ENCODE peak calls at places on chromosome 10, in ten cellular contexts. M, B, W, Y, X, A, R, O, N and T are unnamed samples. For H4K20me1, the result is how much of the 10 kb centered on the place peaks cover.

GRCh38 chr10:96319754-96320514 is 15.7 kb downstream of the DNTT start:
- DNase-seq in M (no peak), B (no peak), W (no peak), Y (no peak), X (peak), A (no peak), R (no peak), O (no peak), N (no peak), T (no peak)

GRCh38 chr10:22631646-22632278 is 82.6 kb downstream of the PIP4K2A start:
- DNase-seq in M (no peak), B (peak), W (no peak), Y (no peak), X (no peak), A (no peak), R (no peak), O (no peak), N (peak), T (peak)

GRCh38 chr10:8829592-8829991 is 775.1 kb downstream of the GATA3 start:
- DNase-seq in M (no peak), B (no peak), W (no peak), Y (no peak), X (no peak), A (peak), R (no peak), O (no peak), N (no peak), T (peak)

GRCh38 chr10:44427479-44427878 is 42.6 kb upstream of the CXCL12 start:
- DNase-seq in M (no peak), B (no peak), W (no peak), Y (no peak), X (no peak), A (no peak), R (no peak), O (no peak), N (no peak), T (no peak)

GRCh38 chr10:42475168-42476098 is 162.9 kb downstream of the ZNF33B start:
- DNase-seq in M (peak), B (peak), W (no peak), Y (peak), X (peak), A (peak), R (no peak), O (no peak), N (peak), T (no peak)

GRCh38 chr10:67779455-67780205 is 58.4 kb downstream of the DNAJC12 start:
- DNase-seq in M (peak), B (peak), W (peak), Y (peak), X (peak), A (peak), R (peak), O (no peak), N (peak), T (peak)

GRCh38 chr10:35855155-35855947 is 213.3 kb upstream of the FZD8 start:
- DNase-seq in M (no peak), B (no peak), W (no peak), Y (no peak), X (peak), A (peak), R (no peak), O (no peak), N (no peak), T (no peak)

GRCh38 chr10:22017283-22018020 is 13.9 kb upstream of the DNAJC1 start:
- DNase-seq in M (peak), B (no peak), W (no peak), Y (no peak), X (no peak), A (no peak), R (no peak), O (no peak), N (peak), T (no peak)

GRCh38 chr10:99628923-99629624 is 8.8 kb upstream of the SLC25A28 start:
- DNase-seq in M (no peak), B (no peak), W (no peak), Y (no peak), X (no peak), A (peak), R (no peak), O (no peak), N (no peak), T (no peak)

GRCh38 chr10:27716521-27716920 is 29.1 kb downstream of the MKX start:
- DNase-seq in M (no peak), B (no peak), W (no peak), Y (no peak), X (no peak), A (no peak), R (no peak), O (no peak), N (no peak), T (no peak)

GRCh38 chr10:93751832-93752231 is 5.9 kb upstream of the LGI1 start:
- DNase-seq in M (no peak), B (no peak), W (peak), Y (peak), X (peak), A (peak), R (no peak), O (no peak), N (peak), T (peak)

GRCh38 chr10:14016011-14016536 is 314.6 kb downstream of the FRMD4A start:
- DNase-seq in M (peak), B (no peak), W (no peak), Y (no peak), X (no peak), A (no peak), R (no peak), O (no peak), N (no peak), T (no peak)

GRCh38 chr10:111392159-111392558 is 315.3 kb downstream of the ADRA2A start:
- DNase-seq in M (no peak), B (no peak), W (no peak), Y (no peak), X (peak), A (peak), R (no peak), O (no peak), N (no peak), T (no peak)

GRCh38 chr10:46526682-46527038 is 29.8 kb downstream of the GPRIN2 start:
- DNase-seq in M (no peak), B (no peak), W (no peak), Y (no peak), X (peak), A (peak), R (no peak), O (no peak), N (no peak), T (no peak)

GRCh38 chr10:79413196-79413595 is 32.2 kb downstream of the ZCCHC24 start:
- DNase-seq in M (no peak), B (no peak), W (no peak), Y (no peak), X (peak), A (no peak), R (no peak), O (no peak), N (peak), T (no peak)

GRCh38 chr10:24524314-24524713 is 199.4 kb downstream of the ARHGAP21 start:
- DNase-seq in M (no peak), B (no peak), W (no peak), Y (no peak), X (no peak), A (no peak), R (no peak), O (no peak), N (no peak), T (no peak)

GRCh38 chr10:74596713-74597112 is 229.7 kb upstream of the KAT6B start:
- DNase-seq in M (no peak), B (no peak), W (no peak), Y (no peak), X (no peak), A (no peak), R (no peak), O (no peak), N (no peak), T (no peak)

GRCh38 chr10:42827201-42827600 is 44.6 kb downstream of the BMS1 start:
- DNase-seq in M (no peak), B (no peak), W (peak), Y (no peak), X (no peak), A (no peak), R (peak), O (no peak), N (no peak), T (no peak)

GRCh38 chr10:65571011-65571570 is 1354.7 kb upstream of the LRRTM3 start:
- DNase-seq in M (peak), B (peak), W (peak), Y (peak), X (no peak), A (peak), R (no peak), O (no peak), N (no peak), T (no peak)
- H3K4me3 ChIP-seq in M (peak), B (peak), W (peak), Y (peak), X (no peak), A (peak), R (peak), O (no peak), N (no peak), T (peak)

GRCh38 chr10:118734477-118734876 is 20.3 kb downstream of the CACUL1 start:
- DNase-seq in M (peak), B (no peak), W (no peak), Y (no peak), X (no peak), A (no peak), R (no peak), O (no peak), N (no peak), T (no peak)

GRCh38 chr10:118738422-118738821 is 16.3 kb downstream of the CACUL1 start:
- DNase-seq in M (no peak), B (no peak), W (no peak), Y (no peak), X (no peak), A (no peak), R (no peak), O (no peak), N (no peak), T (no peak)

GRCh38 chr10:118732253-118733194 is 22.2 kb downstream of the CACUL1 start:
- DNase-seq in M (no peak), B (no peak), W (no peak), Y (no peak), X (no peak), A (no peak), R (no peak), O (no peak), N (no peak), T (peak)

GRCh38 chr10:118737594-118738302 is 17.0 kb downstream of the CACUL1 start:
- DNase-seq in M (no peak), B (no peak), W (no peak), Y (no peak), X (no peak), A (no peak), R (no peak), O (no peak), N (no peak), T (no peak)

GRCh38 chr10:118735294-118735693 is 19.5 kb downstream of the CACUL1 start:
- DNase-seq in M (no peak), B (no peak), W (no peak), Y (no peak), X (no peak), A (peak), R (no peak), O (no peak), N (no peak), T (no peak)
- H4K20me1 ChIP-seq in M (under half), B (under half), W (half or more), Y (under half), X (under half), A (under half), R (under half), O (under half), N (under half), T (half or more)

GRCh38 chr10:101141622-101142532 is 10.8 kb downstream of the TLX1 start:
- DNase-seq in M (peak), B (peak), W (peak), Y (peak), X (peak), A (peak), R (peak), O (peak), N (peak), T (peak)
- H3K9ac ChIP-seq in M (no peak), B (peak), W (no peak), Y (peak), X (no peak), A (no peak), R (no peak), O (no peak), N (no peak), T (no peak)

GRCh38 chr10:12538596-12538995 is 189.2 kb downstream of the CAMK1D start:
- DNase-seq in M (no peak), B (no peak), W (no peak), Y (no peak), X (no peak), A (no peak), R (peak), O (no peak), N (no peak), T (no peak)
- H3K4me3 ChIP-seq in M (no peak), B (no peak), W (no peak), Y (no peak), X (no peak), A (no peak), R (no peak), O (no peak), N (no peak), T (no peak)

GRCh38 chr10:34726862-34727261 is 88.2 kb downstream of the PARD3 start:
- DNase-seq in M (no peak), B (no peak), W (no peak), Y (no peak), X (no peak), A (no peak), R (no peak), O (no peak), N (no peak), T (no peak)
- H4K20me1 ChIP-seq in M (under half), B (under half), W (half or more), Y (under half), X (under half), A (under half), R (under half), O (under half), N (under half), T (under half)

GRCh38 chr10:102652170-102652926 is 8.1 kb downstream of the TRIM8 start:
- DNase-seq in M (no peak), B (no peak), W (no peak), Y (no peak), X (no peak), A (no peak), R (no peak), O (peak), N (no peak), T (no peak)
- H3K9ac ChIP-seq in M (no peak), B (no peak), W (no peak), Y (no peak), X (no peak), A (no peak), R (no peak), O (peak), N (no peak), T (no peak)

GRCh38 chr10:83892737-83893136 is 246.6 kb upstream of the GHITM start:
- DNase-seq in M (no peak), B (no peak), W (no peak), Y (no peak), X (no peak), A (no peak), R (no peak), O (no peak), N (no peak), T (no peak)

GRCh38 chr10:83881647-83882046 is 257.7 kb upstream of the GHITM start:
- DNase-seq in M (no peak), B (no peak), W (peak), Y (no peak), X (no peak), A (no peak), R (no peak), O (no peak), N (no peak), T (peak)

DNA sequence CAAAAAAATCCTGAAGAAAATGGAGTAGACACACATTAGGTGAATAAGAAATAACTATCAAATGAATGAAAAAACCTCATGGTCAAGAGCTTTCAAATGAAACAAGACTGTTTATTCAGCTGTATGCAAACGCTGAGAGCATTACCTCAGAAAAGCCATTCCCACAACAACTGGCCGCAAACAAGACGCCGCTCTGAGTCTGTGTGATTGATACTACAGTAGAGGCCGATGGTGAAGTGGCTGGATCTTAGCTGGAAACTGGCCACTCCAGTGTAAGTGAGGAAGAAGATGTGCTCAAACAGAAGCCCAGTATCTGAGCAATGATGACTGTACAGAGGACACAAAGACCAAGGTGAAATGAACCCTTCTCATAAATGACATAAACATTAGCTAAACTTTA is 252.4 kb upstream of the GHITM start:
- DNase-seq in M (no peak), B (no peak), W (no peak), Y (no peak), X (no peak), A (no peak), R (no peak), O (no peak), N (no peak), T (peak)
- H3K4me3 ChIP-seq in M (no peak), B (no peak), W (no peak), Y (no peak), X (no peak), A (no peak), R (no peak), O (no peak), N (no peak), T (no peak)

DNA sequence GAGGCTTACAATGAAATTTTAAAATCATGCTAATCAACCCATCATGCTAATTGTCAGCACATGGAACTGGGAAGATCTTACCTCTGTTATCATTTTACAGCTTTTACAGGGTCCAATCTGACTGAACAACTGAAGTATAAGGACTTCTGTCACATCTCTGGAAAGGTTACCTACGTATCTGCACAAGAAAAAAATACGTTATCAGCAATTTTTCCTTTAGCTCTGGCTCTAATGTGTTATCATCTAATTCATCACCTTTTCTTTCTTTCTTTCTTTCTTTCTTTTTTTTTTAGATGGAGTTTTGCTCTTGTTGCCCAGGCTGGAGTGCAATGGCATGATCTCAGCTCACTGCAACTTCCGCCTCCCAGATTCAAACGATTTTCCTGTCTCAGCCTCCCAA is 8.7 kb downstream of the TIAL1 start:
- DNase-seq in M (no peak), B (no peak), W (no peak), Y (no peak), X (no peak), A (no peak), R (no peak), O (no peak), N (no peak), T (no peak)
- H4K20me1 ChIP-seq in M (under half), B (half or more), W (half or more), Y (half or more), X (under half), A (under half), R (under half), O (under half), N (under half), T (half or more)

GRCh38 chr10:71543608-71544158 is 147.0 kb downstream of the CDH23 start:
- DNase-seq in M (no peak), B (no peak), W (no peak), Y (no peak), X (no peak), A (no peak), R (no peak), O (no peak), N (no peak), T (no peak)
- H3K9ac ChIP-seq in M (no peak), B (no peak), W (no peak), Y (no peak), X (no peak), A (no peak), R (no peak), O (no peak), N (no peak), T (no peak)